ENCODE peak calls at places on chromosomes 3 and 15, in five cellular contexts. R is neuronal stem cell, B is HCEC 1CT, Q is HCT116, P is WERI-Rb-1. X is an unnamed sample.

GRCh38 chr3:120442975-120443517 is 7.7 kb downstream of the FSTL1 start:
- DNase-seq in R (no peak), P (peak), Q (no peak), B (no peak), X (no peak)

GRCh38 chr3:11910971-11911531 is 64.4 kb upstream of the TAMM41 start:
- DNase-seq in Q (no peak), B (no peak), P (no peak), R (no peak), X (peak)

GRCh38 chr15:89230277-89230676 is 8.9 kb upstream of the RLBP1 start:
- DNase-seq in P (no peak), B (no peak), Q (no peak), R (no peak), X (no peak)

GRCh38 chr3:46953265-46954010 is 23.1 kb downstream of the CCDC12 start:
- DNase-seq in Q (no peak), B (no peak), R (no peak), P (no peak), X (no peak)

GRCh38 chr3:112803472-112803871 is 43.2 kb downstream of the CD200R1L start:
- DNase-seq in P (no peak), R (no peak), Q (no peak), B (no peak), X (no peak)

GRCh38 chr3:23086366-23086765 is 116.8 kb upstream of the UBE2E2 start:
- DNase-seq in B (no peak), Q (no peak), R (peak), P (no peak), X (no peak)

GRCh38 chr3:169657351-169658124 is 6.0 kb downstream of the MECOM start:
- DNase-seq in P (no peak), Q (no peak), R (no peak), B (no peak), X (no peak)

GRCh38 chr3:194141415-194142155 is 5.6 kb downstream of the HES1 start:
- DNase-seq in B (peak), P (no peak), Q (peak), R (peak), X (peak)

GRCh38 chr15:60916674-60917468 is 312.2 kb downstream of the RORA start:
- DNase-seq in B (peak), R (peak), Q (peak), P (peak), X (peak)

GRCh38 chr3:52200981-52201679 is 3.2 kb downstream of the ALAS1 start:
- DNase-seq in P (no peak), B (peak), R (no peak), Q (no peak), X (no peak)

GRCh38 chr3:170233532-170233931 is 11.3 kb downstream of the PRKCI start:
- DNase-seq in B (peak), R (no peak), Q (no peak), P (no peak), X (no peak)

X was measured in osteocyte.